ENCODE peak calls at places on chromosomes 5 and 9, in five cellular contexts. S is neuronal stem cell, T is trophoblast cell, G is mesenchymal stem cell, K is H1. D is an unnamed sample.

GRCh38 chr9:134303601-134304000 is 22.7 kb upstream of the RXRA start:
- DNase-seq in S (no peak), T (no peak), G (no peak), K (no peak), D (no peak)

GRCh38 chr9:126719677-126720435 is 85.0 kb upstream of the ZBTB43 start:
- DNase-seq in S (peak; percentile 83), T (peak; percentile 72), G (peak; percentile 88), K (peak; percentile 67), D (peak; percentile 96)

GRCh38 chr5:7849531-7850240 is 1.2 kb downstream of the CFAP90 start:
- DNase-seq in S (peak; percentile 62), T (no peak), G (peak; percentile 25), K (no peak), D (no peak)

GRCh38 chr9:80699551-80699998 is 989.8 kb downstream of the TLE1 start:
- DNase-seq in S (no peak), T (peak; percentile 75), G (peak; percentile 81), K (no peak), D (no peak)

GRCh38 chr5:158531899-158532298 is 567.8 kb downstream of the EBF1 start:
- DNase-seq in S (no peak), T (no peak), G (no peak), K (no peak), D (no peak)

GRCh38 chr9:111925784-111926183 is 29.2 kb downstream of the UGCG start:
- DNase-seq in S (no peak), T (no peak), G (peak; percentile 44), K (no peak), D (no peak)

GRCh38 chr5:132342291-132343180 is 27.0 kb upstream of the SLC22A5 start:
- DNase-seq in S (no peak), T (no peak), G (no peak), K (no peak), D (no peak)

GRCh38 chr5:51465165-51465564 is 81.9 kb downstream of the ISL1 start:
- DNase-seq in S (no peak), T (no peak), G (no peak), K (no peak), D (peak; percentile 36)

GRCh38 chr5:168159425-168159824 is 132.0 kb upstream of the WWC1 start:
- DNase-seq in S (no peak), T (no peak), G (no peak), K (no peak), D (peak; percentile 80)

GRCh38 chr5:158914008-158914407 is 185.7 kb downstream of the EBF1 start:
- DNase-seq in S (no peak), T (no peak), G (no peak), K (no peak), D (no peak)

GRCh38 chr5:179801304-179802206 is 5.1 kb downstream of the MGAT4B start:
- DNase-seq in S (no peak), T (peak; percentile 74), G (peak; percentile 68), K (no peak), D (peak; percentile 88)

GRCh38 chr5:62343428-62343827 is 37.4 kb downstream of the KIF2A start:
- DNase-seq in S (no peak), T (no peak), G (no peak), K (no peak), D (no peak)

GRCh38 chr9:20580673-20581072 is 41.6 kb downstream of the MLLT3 start:
- DNase-seq in S (no peak), T (no peak), G (no peak), K (no peak), D (no peak)

GRCh38 chr5:122091942-122092600 is 14.0 kb upstream of the LOX start:
- DNase-seq in S (peak; percentile 29), T (no peak), G (peak; percentile 69), K (no peak), D (no peak)

GRCh38 chr5:14775857-14776256 is 95.7 kb downstream of the ANKH start:
- DNase-seq in S (no peak), T (no peak), G (no peak), K (no peak), D (no peak)

GRCh38 chr5:149128023-149128875 is 13.0 kb upstream of the ABLIM3 start:
- DNase-seq in S (no peak), T (peak; percentile 57), G (peak; percentile 61), K (no peak), D (peak; percentile 54)

GRCh38 chr9:14992025-14992424 is 81.8 kb upstream of the FREM1 start:
- DNase-seq in S (no peak), T (no peak), G (no peak), K (no peak), D (no peak)

GRCh38 chr9:108761530-108762347 is 94.0 kb downstream of the ACTL7B start:
- DNase-seq in S (peak; percentile 53), T (peak; percentile 44), G (peak; percentile 59), K (peak; percentile 21), D (peak; percentile 61)

GRCh38 chr9:137235424-137236237 is 4.9 kb downstream of the SLC34A3 start:
- DNase-seq in S (no peak), T (no peak), G (no peak), K (no peak), D (peak; percentile 68)

GRCh38 chr9:1804128-1804865 is 210.8 kb upstream of the SMARCA2 start:
- DNase-seq in S (no peak), T (no peak), G (no peak), K (no peak), D (no peak)

GRCh38 chr9:134619456-134619982 is 22.1 kb upstream of the COL5A1 start:
- DNase-seq in S (no peak), T (no peak), G (no peak), K (no peak), D (peak; percentile 14)

GRCh38 chr5:75567710-75568109 is 43.5 kb upstream of the ANKDD1B start:
- DNase-seq in S (no peak), T (no peak), G (peak; percentile 79), K (no peak), D (no peak)

GRCh38 chr9:129888085-129888808 is 53.0 kb downstream of the USP20 start:
- DNase-seq in S (no peak), T (peak; percentile 14), G (no peak), K (no peak), D (no peak)

GRCh38 chr5:76710991-76711390 is 4.9 kb upstream of the F2R start:
- DNase-seq in S (no peak), T (no peak), G (peak; percentile 59), K (no peak), D (no peak)

GRCh38 chr9:124256517-124257069 is 1.2 kb upstream of the NEK6 start:
- DNase-seq in S (no peak), T (peak; percentile 95), G (peak; percentile 95), K (no peak), D (no peak)

GRCh38 chr5:35651002-35651756 is 33.5 kb downstream of the SPEF2 start:
- DNase-seq in S (no peak), T (peak; percentile 35), G (peak; percentile 59), K (peak; percentile 3), D (peak; percentile 64)

GRCh38 chr9:105633373-105633772 is 28.9 kb upstream of the TAL2 start:
- DNase-seq in S (no peak), T (peak; percentile 12), G (no peak), K (no peak), D (no peak)

GRCh38 chr9:137813651-137814415 is 63.7 kb upstream of the CACNA1B start:
- DNase-seq in S (no peak), T (no peak), G (no peak), K (no peak), D (no peak)

GRCh38 chr9:5586391-5586802 is 42.5 kb upstream of the RIC1 start:
- DNase-seq in S (no peak), T (peak; percentile 88), G (peak; percentile 76), K (no peak), D (no peak)

GRCh38 chr9:119959846-119960545 is 590.8 kb upstream of the BRINP1 start:
- DNase-seq in S (no peak), T (no peak), G (no peak), K (no peak), D (no peak)

GRCh38 chr5:1540831-1541661 is 17.3 kb upstream of the LPCAT1 start:
- DNase-seq in S (no peak), T (no peak), G (no peak), K (no peak), D (no peak)

GRCh38 chr5:144254552-144254951 is 83.9 kb downstream of the KCTD16 start:
- DNase-seq in S (no peak), T (no peak), G (no peak), K (no peak), D (no peak)

GRCh38 chr9:130143974-130144373 is 28.2 kb upstream of the NCS1 start:
- DNase-seq in S (no peak), T (no peak), G (peak; percentile 31), K (no peak), D (no peak)

GRCh38 chr9:85600675-85601263 is 141.0 kb downstream of the AGTPBP1 start:
- DNase-seq in S (no peak), T (peak; percentile 95), G (no peak), K (peak; percentile 46), D (peak; percentile 83)

GRCh38 chr5:59251627-59252026 is 641.9 kb downstream of the PDE4D start:
- DNase-seq in S (no peak), T (no peak), G (no peak), K (no peak), D (no peak)

DNA sequence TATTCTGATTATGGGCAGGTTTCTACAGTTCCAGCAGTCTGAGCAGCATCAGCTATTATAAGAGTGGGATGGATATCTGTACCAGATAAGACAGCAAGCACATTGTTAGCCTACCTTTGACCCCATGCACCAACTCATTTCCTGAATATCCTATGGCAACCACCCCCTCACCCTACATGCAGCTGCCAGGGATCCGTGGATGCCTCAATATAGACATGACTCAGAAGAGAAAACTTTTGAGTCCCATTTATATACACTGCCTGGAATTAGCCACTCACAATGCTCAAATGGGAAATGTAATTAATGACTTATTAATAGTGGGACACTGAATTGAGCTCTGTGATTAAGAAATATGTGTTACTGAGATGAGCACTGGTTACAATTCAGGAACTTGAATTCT is 124.4 kb downstream of the SSBP2 start:
- DNase-seq in S (no peak), T (no peak), G (peak; percentile 80), K (no peak), D (no peak)
- H2BK120ac ChIP-seq in S (no peak overlapping the region), T (no peak overlapping the region), G (no peak overlapping the region), K (no peak overlapping the region), D (no peak overlapping the region)

GRCh38 chr5:138353550-138353893 is 1.0 kb downstream of the KDM3B start:
- DNase-seq in S (no peak), T (no peak), G (no peak), K (no peak), D (no peak)
- H4K91ac ChIP-seq in S (no peak overlapping the region), T (peak overlapping the region; percentile 89), G (no peak overlapping the region), K (no peak overlapping the region), D (no peak overlapping the region)

DNA sequence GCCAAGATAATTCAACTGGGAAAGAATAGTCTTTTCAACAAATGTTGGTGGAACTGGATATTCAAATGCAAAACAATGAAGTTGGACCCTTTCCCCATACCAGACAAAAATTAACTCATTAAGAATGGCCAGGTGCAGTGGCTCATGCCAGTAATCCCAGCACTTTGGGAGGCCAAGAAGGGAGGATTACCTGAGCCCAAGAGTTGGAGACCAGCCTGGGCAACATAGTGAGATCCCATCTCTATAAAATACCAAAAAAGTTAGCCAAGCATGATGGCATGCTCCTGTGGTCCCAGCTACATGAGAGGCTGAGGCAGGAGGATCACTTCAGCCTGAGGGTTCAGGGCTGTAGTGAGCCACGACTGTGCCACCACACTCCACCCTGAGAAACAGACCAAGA is 24.2 kb downstream of the SERINC5 start:
- DNase-seq in S (no peak), T (no peak), G (no peak), K (no peak), D (no peak)
- H2BK120ac ChIP-seq in S (no peak overlapping the region), T (no peak overlapping the region), G (no peak overlapping the region), K (no peak overlapping the region), D (no peak overlapping the region)

GRCh38 chr5:54667136-54667535 is 149.6 kb downstream of the SNX18 start:
- DNase-seq in S (no peak), T (no peak), G (no peak), K (no peak), D (no peak)
- H4K91ac ChIP-seq in S (no peak overlapping the region), T (no peak overlapping the region), G (no peak overlapping the region), K (no peak overlapping the region), D (no peak overlapping the region)

GRCh38 chr9:121344062-121344696 is 25.9 kb downstream of the STOM start:
- DNase-seq in S (no peak), T (no peak), G (peak; percentile 26), K (no peak), D (no peak)
- H2BK120ac ChIP-seq in S (no peak overlapping the region), T (no peak overlapping the region), G (no peak overlapping the region), K (no peak overlapping the region), D (no peak overlapping the region)